ENCODE peak calls at places on chromosomes 5 and 9, in nine cellular contexts. R, F, V, E, K, J, X, B and Z are unnamed samples.

GRCh38 chr5:76332102-76332501 is 71.0 kb upstream of the IQGAP2 start:
- DNase-seq in B (no peak), J (no peak), X (no peak), R (no peak), F (no peak), V (no peak), K (no peak), E (no peak), Z (no peak)

GRCh38 chr9:70995511-70995910 is 125.9 kb downstream of the TRPM3 start:
- DNase-seq in K (no peak), J (no peak), V (no peak), F (no peak), R (no peak), X (no peak), E (no peak), B (no peak), Z (no peak)

GRCh38 chr5:171418982-171419662 is at the start of gene FGF18:
- DNase-seq in R (peak), E (peak), X (peak), B (peak), J (no peak), V (peak), K (peak), F (peak), Z (no peak)

GRCh38 chr5:104859437-104859836 is 1296.8 kb upstream of the NUDT12 start:
- DNase-seq in E (no peak), J (no peak), B (no peak), V (no peak), X (no peak), K (no peak), F (no peak), R (no peak), Z (no peak)

GRCh38 chr9:87670572-87671264 is 55.2 kb upstream of the CTSL start:
- DNase-seq in B (no peak), V (peak), K (no peak), R (no peak), E (no peak), X (no peak), J (no peak), F (no peak), Z (no peak)

GRCh38 chr9:93582115-93582514 is 5.7 kb downstream of the PHF2 start:
- DNase-seq in B (no peak), E (no peak), X (no peak), J (no peak), F (no peak), V (no peak), K (no peak), R (peak), Z (no peak)

GRCh38 chr5:179472641-179473040 is 77.7 kb upstream of the RUFY1 start:
- DNase-seq in E (no peak), V (no peak), F (no peak), B (no peak), X (no peak), K (no peak), J (no peak), R (no peak), Z (no peak)

GRCh38 chr9:69122086-69122390 is 52.0 kb upstream of the TJP2 start:
- DNase-seq in E (peak), K (no peak), J (no peak), F (peak), B (peak), R (peak), X (no peak), V (no peak), Z (peak)

GRCh38 chr9:122551371-122551770 is 1.5 kb upstream of the OR1N2 start:
- DNase-seq in X (no peak), V (no peak), E (no peak), J (no peak), K (no peak), R (no peak), F (no peak), B (no peak), Z (no peak)

GRCh38 chr9:89249001-89249400 is 62.0 kb upstream of the CKS2 start:
- DNase-seq in K (no peak), F (no peak), X (no peak), R (no peak), E (no peak), J (no peak), V (peak), B (no peak), Z (no peak)

GRCh38 chr9:105832311-105832710 is 138.0 kb downstream of the TMEM38B start:
- DNase-seq in X (no peak), E (no peak), F (no peak), B (no peak), R (no peak), V (no peak), K (no peak), J (no peak), Z (no peak)

GRCh38 chr5:100901851-100902341 is 1.2 kb downstream of the ST8SIA4 start:
- DNase-seq in J (no peak), K (peak), B (no peak), E (peak), F (no peak), X (no peak), R (peak), V (no peak), Z (no peak)

GRCh38 chr9:30967484-30967883 is 1417.0 kb upstream of the ACO1 start:
- DNase-seq in X (peak), R (no peak), V (no peak), K (no peak), E (no peak), B (no peak), J (no peak), F (no peak), Z (no peak)

GRCh38 chr5:72848474-72849428 is 32.3 kb downstream of the TNPO1 start:
- DNase-seq in X (no peak), K (peak), R (peak), B (peak), E (peak), V (no peak), F (peak), J (no peak), Z (peak)

GRCh38 chr5:31347558-31347905 is 154.0 kb downstream of the CDH6 start:
- DNase-seq in E (no peak), V (peak), B (no peak), F (no peak), J (no peak), R (no peak), K (no peak), X (no peak), Z (no peak)

GRCh38 chr9:99549441-99549840 is 272.2 kb upstream of the NR4A3 start:
- DNase-seq in R (no peak), E (no peak), B (no peak), F (no peak), X (no peak), K (no peak), V (no peak), J (no peak), Z (no peak)

GRCh38 chr5:30802961-30803705 is 390.4 kb upstream of the CDH6 start:
- DNase-seq in E (no peak), V (no peak), B (no peak), F (no peak), K (no peak), J (no peak), X (no peak), R (no peak), Z (no peak)

GRCh38 chr9:87581513-87581912 is 83.8 kb downstream of the DAPK1 start:
- DNase-seq in V (no peak), E (no peak), F (no peak), R (no peak), B (no peak), K (peak), X (no peak), J (no peak), Z (no peak)

GRCh38 chr5:77785229-77785628 is 9.1 kb upstream of the TBCA start:
- DNase-seq in X (no peak), B (no peak), E (no peak), V (no peak), J (no peak), K (no peak), R (no peak), F (no peak), Z (no peak)
- TF ChIP-seq POLR2AphosphoS5 in X (no peak), B (no peak), E (no peak), V (no peak), J (no peak), K (no peak), R (no peak), F (no peak), Z (no peak)

GRCh38 chr5:53694520-53695022 is 134.1 kb downstream of the NDUFS4 start:
- DNase-seq in K (no peak), V (no peak), F (no peak), B (no peak), X (no peak), R (no peak), J (no peak), E (no peak), Z (no peak)
- TF ChIP-seq POLR2AphosphoS5 in K (no peak), V (no peak), F (no peak), B (no peak), X (no peak), R (no peak), J (no peak), E (no peak), Z (no peak)

GRCh38 chr5:154993461-154993860 is 20.1 kb upstream of the KIF4B start:
- DNase-seq in E (no peak), J (no peak), F (no peak), R (no peak), V (no peak), K (no peak), X (no peak), B (no peak), Z (no peak)

GRCh38 chr5:154999865-155000264 is 13.7 kb upstream of the KIF4B start:
- DNase-seq in V (no peak), R (no peak), J (no peak), B (no peak), E (no peak), F (no peak), X (no peak), K (no peak), Z (no peak)

GRCh38 chr5:155001523-155001922 is 12.0 kb upstream of the KIF4B start:
- DNase-seq in F (no peak), X (no peak), E (no peak), K (no peak), R (no peak), J (no peak), V (no peak), B (no peak), Z (no peak)

GRCh38 chr5:154995679-154996078 is 17.9 kb upstream of the KIF4B start:
- DNase-seq in R (no peak), K (peak), V (no peak), F (no peak), E (no peak), B (peak), J (no peak), X (no peak), Z (no peak)

GRCh38 chr5:154997746-154998145 is 15.8 kb upstream of the KIF4B start:
- DNase-seq in B (no peak), V (no peak), R (no peak), X (no peak), J (no peak), F (no peak), K (peak), E (no peak), Z (no peak)
- TF ChIP-seq POLR2AphosphoS5 in B (no peak), V (no peak), R (no peak), X (no peak), J (no peak), F (no peak), K (peak), E (no peak), Z (no peak)

DNA sequence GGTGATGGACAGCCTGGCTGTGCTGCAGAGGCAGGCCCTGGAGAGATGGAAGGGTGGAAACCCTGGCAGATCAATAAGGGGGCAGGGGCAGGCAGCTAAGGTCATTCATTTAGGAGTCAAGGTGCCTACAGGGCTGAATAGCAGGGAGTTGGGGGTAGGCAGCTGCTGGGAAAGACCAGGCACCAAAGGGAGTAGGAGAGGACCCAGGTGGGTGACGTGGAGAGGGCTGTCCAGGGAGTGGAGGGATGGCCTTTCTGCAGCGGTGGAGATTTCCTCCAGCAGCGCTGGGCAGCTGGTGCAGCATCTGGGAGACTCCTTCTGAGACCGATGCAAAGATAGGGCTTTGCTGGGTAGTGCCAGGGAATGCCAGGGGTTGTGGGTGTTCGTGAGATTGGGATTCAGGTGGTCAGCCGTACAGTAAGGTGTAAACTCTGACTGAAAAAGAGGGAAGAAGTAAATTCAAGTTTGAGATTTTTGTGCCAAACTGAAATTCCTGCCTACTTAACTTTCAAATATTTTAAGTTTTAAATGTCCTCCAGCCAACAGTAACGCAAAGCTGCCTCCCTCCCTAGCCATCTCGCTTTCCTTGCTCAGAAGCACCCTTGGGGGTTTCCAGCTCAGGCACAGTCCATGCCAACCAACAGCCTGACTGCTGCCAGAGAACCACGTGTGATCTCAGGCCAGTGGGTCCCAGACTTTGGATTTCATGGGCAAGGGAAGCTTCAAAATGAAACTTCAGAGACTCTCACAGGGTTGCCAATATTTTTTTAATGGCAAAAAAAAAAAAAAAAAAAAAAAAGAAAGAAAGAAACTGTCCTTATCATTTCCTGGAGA is 18.6 kb upstream of the ANGPTL2 start:
- DNase-seq in E (no peak), B (no peak), F (no peak), K (no peak), X (no peak), V (peak), R (peak), J (no peak), Z (no peak)
- TF ChIP-seq POLR2AphosphoS5 in E (no peak), B (no peak), F (no peak), K (no peak), X (no peak), V (no peak), R (no peak), J (no peak), Z (no peak)

DNA sequence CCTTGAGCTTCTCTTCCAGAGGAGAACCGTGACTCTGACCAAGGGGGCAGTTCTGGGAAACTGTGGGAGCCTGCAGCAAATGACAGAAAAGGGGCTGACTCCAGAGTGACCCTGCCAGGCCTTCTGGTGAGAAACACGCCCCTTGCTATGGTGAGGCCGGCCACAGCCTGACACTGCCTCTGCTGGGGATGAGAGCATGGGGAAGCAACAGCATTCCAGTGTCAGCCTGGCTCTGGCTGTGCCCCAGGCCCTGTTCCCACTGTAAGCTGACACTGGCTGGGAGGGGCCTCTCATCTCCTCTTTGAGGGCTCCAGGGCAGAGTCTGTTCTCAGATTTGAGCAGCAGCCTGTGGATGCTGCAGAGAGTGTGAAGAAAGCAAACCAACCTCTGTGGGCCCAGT is 180.0 kb upstream of the IL12B start:
- DNase-seq in K (no peak), B (peak), J (no peak), E (no peak), V (no peak), X (no peak), F (no peak), R (peak), Z (peak)
- TF ChIP-seq POLR2AphosphoS5 in K (no peak), B (no peak), J (no peak), E (no peak), V (no peak), X (no peak), F (no peak), R (no peak), Z (peak)

DNA sequence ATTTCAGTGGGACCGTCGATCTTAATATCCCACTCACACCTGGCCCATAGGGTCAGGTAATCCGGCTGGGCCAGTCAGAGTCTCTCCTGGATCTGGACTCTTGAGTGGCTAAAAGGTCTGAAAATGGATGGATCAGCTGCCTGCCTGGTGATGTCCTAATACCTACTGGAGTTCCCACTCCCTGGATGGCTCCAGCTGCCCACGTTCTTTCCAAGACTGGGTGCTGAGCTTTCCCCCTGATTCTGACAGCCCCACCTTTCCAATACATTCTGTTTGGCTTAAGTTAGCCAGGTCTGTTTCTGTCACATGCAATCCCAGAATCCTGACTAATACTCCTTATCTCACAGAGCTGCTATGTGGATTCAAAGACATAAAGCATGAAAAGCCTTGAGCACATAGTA is 10.2 kb downstream of the SH3PXD2B start:
- DNase-seq in J (no peak), B (no peak), V (no peak), K (peak), X (no peak), R (peak), E (no peak), F (no peak), Z (no peak)
- TF ChIP-seq POLR2AphosphoS5 in J (no peak), B (no peak), V (no peak), K (no peak), X (no peak), R (no peak), E (no peak), F (no peak), Z (no peak)

DNA sequence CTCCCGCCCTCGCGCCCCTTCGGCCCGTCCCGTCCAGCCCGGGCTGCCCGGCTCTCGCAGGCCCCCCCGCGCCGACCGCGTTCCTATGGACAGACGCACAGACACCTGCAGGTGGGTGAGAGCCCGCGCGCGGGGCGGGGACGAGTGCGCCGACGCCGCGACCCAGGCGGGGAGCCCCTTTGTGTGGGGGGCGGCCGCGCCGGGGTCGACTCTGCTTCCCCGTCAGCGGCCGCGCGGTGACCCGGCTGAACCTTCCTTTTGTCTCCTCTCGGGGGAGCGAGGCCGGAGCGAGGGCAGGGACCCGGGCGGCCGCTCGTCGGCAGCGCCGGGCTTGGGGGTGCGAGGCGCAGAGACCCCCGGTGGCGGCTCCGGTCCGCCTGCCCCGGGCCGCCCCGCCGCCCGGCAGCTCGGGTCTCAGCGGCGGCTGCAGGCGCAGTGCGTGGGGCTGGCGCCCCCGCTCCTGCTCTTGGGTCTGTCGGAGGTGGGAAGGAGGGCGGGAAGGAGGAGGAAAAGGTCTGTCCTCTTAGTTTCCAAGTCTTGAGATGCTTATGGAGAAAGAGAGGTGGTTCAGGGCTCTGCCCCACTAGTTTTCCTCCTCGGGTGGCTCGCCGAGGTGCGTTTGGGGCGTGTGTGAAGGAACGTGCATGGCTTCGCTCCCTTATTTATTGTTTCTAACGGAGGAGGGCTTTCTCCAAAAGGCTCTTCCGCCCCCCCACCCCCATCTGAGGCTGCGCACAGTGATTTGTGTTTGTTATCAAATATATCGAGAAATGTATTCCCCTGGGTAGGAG is 576 bp downstream of the KIAA1958 start:
- DNase-seq in E (peak), X (peak), V (no peak), R (peak), J (no peak), B (peak), K (peak), F (peak), Z (peak)
- TF ChIP-seq POLR2AphosphoS5 in E (no peak), X (no peak), V (no peak), R (no peak), J (no peak), B (no peak), K (no peak), F (no peak), Z (peak)

GRCh38 chr9:36006541-36006940 is 30.2 kb upstream of the RECK start:
- DNase-seq in E (no peak), J (no peak), B (no peak), K (no peak), X (no peak), F (no peak), V (no peak), R (no peak), Z (no peak)
- TF ChIP-seq POLR2AphosphoS5 in E (no peak), J (no peak), B (no peak), K (no peak), X (no peak), F (no peak), V (no peak), R (no peak), Z (no peak)

DNA sequence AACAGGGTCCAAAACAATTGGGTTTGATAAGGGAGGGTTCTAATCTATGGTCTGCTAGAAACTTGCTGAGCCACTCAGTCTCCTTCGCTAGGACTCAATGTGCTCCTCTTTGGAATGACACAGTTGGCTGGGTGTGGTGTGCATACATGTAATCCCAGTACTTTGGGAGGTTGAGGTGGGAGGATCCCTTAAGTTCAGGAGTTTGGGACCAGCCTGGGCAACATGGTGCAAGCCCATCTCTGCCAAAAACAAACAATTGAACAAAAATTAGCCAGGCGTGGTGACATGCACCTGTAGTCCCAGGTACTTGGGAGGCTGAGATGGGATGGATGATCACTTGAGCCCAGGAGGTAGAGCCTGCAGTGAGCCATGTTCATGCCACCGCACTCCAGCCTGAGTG is 2.7 kb upstream of the KIF4B start:
- DNase-seq in J (no peak), B (no peak), X (no peak), K (no peak), V (peak), F (no peak), E (no peak), R (no peak), Z (no peak)
- TF ChIP-seq POLR2AphosphoS5 in J (no peak), B (no peak), X (no peak), K (no peak), V (no peak), F (no peak), E (no peak), R (no peak), Z (no peak)

GRCh38 chr9:33102551-33103210 is 26.2 kb upstream of the SMU1 start:
- DNase-seq in B (no peak), J (no peak), E (no peak), K (no peak), F (no peak), X (no peak), R (no peak), V (no peak), Z (peak)
- TF ChIP-seq POLR2AphosphoS5 in B (no peak), J (no peak), E (no peak), K (no peak), F (no peak), X (no peak), R (no peak), V (no peak), Z (no peak)